ENCODE peak calls at places on chromosomes 12 and 14, in nine cellular contexts. M is adrenal gland, E is testis, T is tibial nerve, Q is A549, P is K562, I is stomach, W is esophagus squamous epithelium, G is Peyer's patch. H is an unnamed sample.

GRCh38 chr12:80593766-80594165 is 113.7 kb upstream of the MYF6 start:
- DNase-seq in M (no peak), E (no peak), T (no peak), Q (no peak), P (no peak), I (no peak), W (no peak), G (no peak), H (no peak)

GRCh38 chr14:34498684-34499412 is 36.8 kb upstream of the SPTSSA start:
- DNase-seq in M (peak; percentile 37), E (peak; percentile 22), T (no peak), Q (peak; percentile 80), P (no peak), I (peak; percentile 53), W (no peak), G (peak; percentile 59), H (no peak)

GRCh38 chr12:69397978-69398377 is 38.4 kb downstream of the YEATS4 start:
- DNase-seq in M (no peak), E (no peak), T (no peak), Q (no peak), P (no peak), I (no peak), W (no peak), G (no peak), H (no peak)

GRCh38 chr12:9925746-9926393 is 6.3 kb downstream of the CLEC2A start:
- DNase-seq in M (peak; percentile 16), E (no peak), T (no peak), Q (peak; percentile 50), P (peak; percentile 23), I (no peak), W (no peak), G (peak; percentile 46), H (no peak)

GRCh38 chr14:59133202-59133601 is 55.3 kb upstream of the DAAM1 start:
- DNase-seq in M (no peak), E (no peak), T (no peak), Q (no peak), P (peak; percentile 11), I (no peak), W (no peak), G (no peak), H (no peak)

GRCh38 chr12:58907326-58907855 is 12.9 kb downstream of the LRIG3 start:
- DNase-seq in M (no peak), E (no peak), T (no peak), Q (no peak), P (no peak), I (no peak), W (no peak), G (no peak), H (no peak)

GRCh38 chr14:106652494-106652893 is 1126.1 kb downstream of the TMEM121 start:
- DNase-seq in M (no peak), E (no peak), T (no peak), Q (no peak), P (no peak), I (no peak), W (no peak), G (no peak), H (no peak)

GRCh38 chr14:69183735-69184134 is 7.6 kb upstream of the EXD2 start:
- DNase-seq in M (no peak), E (no peak), T (no peak), Q (no peak), P (no peak), I (no peak), W (no peak), G (no peak), H (no peak)

GRCh38 chr12:113688313-113688712 is 216.6 kb upstream of the LHX5 start:
- DNase-seq in M (no peak), E (peak; percentile 30), T (no peak), Q (no peak), P (no peak), I (no peak), W (no peak), G (no peak), H (no peak)

GRCh38 chr12:19451196-19451595 is 11.9 kb downstream of the AEBP2 start:
- DNase-seq in M (no peak), E (no peak), T (no peak), Q (no peak), P (no peak), I (no peak), W (no peak), G (no peak), H (no peak)

GRCh38 chr14:22478247-22478646 is 110.8 kb downstream of the DAD1 start:
- DNase-seq in M (no peak), E (no peak), T (no peak), Q (no peak), P (no peak), I (no peak), W (no peak), G (no peak), H (no peak)

GRCh38 chr14:22476005-22476751 is 112.8 kb downstream of the DAD1 start:
- DNase-seq in M (no peak), E (no peak), T (no peak), Q (no peak), P (no peak), I (no peak), W (no peak), G (no peak), H (no peak)

GRCh38 chr14:22477569-22478194 is 111.3 kb downstream of the DAD1 start:
- DNase-seq in M (no peak), E (no peak), T (no peak), Q (no peak), P (no peak), I (no peak), W (no peak), G (no peak), H (no peak)

GRCh38 chr14:22475381-22475780 is 113.6 kb downstream of the DAD1 start:
- DNase-seq in M (no peak), E (no peak), T (no peak), Q (no peak), P (no peak), I (no peak), W (no peak), G (no peak), H (no peak)

GRCh38 chr14:22476882-22477281 is 112.1 kb downstream of the DAD1 start:
- DNase-seq in M (no peak), E (no peak), T (no peak), Q (no peak), P (no peak), I (no peak), W (no peak), G (no peak), H (no peak)
- H3K4me1 ChIP-seq in M (peaks cover 9% of the 10 kb centered on the region), E (peaks cover 18% of the 10 kb centered on the region), T (peaks cover 9% of the 10 kb centered on the region), Q (no peaks in the 10 kb centered on the region), P (no peaks in the 10 kb centered on the region), I (peaks cover 25% of the 10 kb centered on the region), W (peaks cover 11% of the 10 kb centered on the region), G (no peaks in the 10 kb centered on the region), H (peaks cover 62% of the 10 kb centered on the region)

GRCh38 chr12:50220357-50221061 is 53.3 kb upstream of the CERS5 start:
- DNase-seq in M (peak; percentile 29), E (no peak), T (no peak), Q (peak; percentile 42), P (peak; percentile 54), I (no peak), W (no peak), G (no peak), H (no peak)

GRCh38 chr12:50224026-50224692 is 57.0 kb upstream of the CERS5 start:
- DNase-seq in M (peak; percentile 33), E (no peak), T (no peak), Q (peak; percentile 67), P (no peak), I (peak; percentile 51), W (no peak), G (peak; percentile 67), H (no peak)

GRCh38 chr12:50219544-50219943 is 52.4 kb upstream of the CERS5 start:
- DNase-seq in M (no peak), E (no peak), T (no peak), Q (no peak), P (no peak), I (no peak), W (no peak), G (no peak), H (no peak)

GRCh38 chr12:50221228-50222008 is 54.2 kb upstream of the CERS5 start:
- DNase-seq in M (no peak), E (no peak), T (no peak), Q (peak; percentile 31), P (peak; percentile 60), I (no peak), W (no peak), G (no peak), H (no peak)

DNA sequence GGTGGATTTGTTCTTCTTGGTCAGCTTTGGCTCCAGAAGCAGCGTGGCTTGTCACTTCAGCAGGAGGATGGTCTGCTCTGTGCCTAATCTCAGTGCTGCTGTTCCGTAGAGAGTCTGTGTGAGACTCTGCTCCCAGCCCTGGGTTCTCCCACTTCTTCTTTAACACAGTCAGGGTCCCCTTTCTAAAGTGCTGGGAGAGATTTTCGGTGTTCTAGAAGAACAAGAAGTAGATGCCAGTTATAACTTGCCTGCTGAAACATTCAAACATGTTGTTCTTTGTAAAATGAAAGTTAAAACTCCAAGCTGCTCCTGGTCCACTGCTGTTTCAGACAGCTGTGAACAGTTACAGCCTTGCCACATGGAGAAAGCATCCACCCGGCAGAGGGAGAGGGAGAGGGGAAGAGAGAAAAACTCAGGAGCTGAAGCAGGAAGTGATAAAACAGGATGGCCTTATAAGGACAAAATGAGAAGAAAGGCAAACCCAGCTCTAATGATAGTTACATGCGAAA is 55.2 kb upstream of the CERS5 start:
- DNase-seq in M (peak; percentile 81), E (peak; percentile 75), T (peak; percentile 40), Q (peak; percentile 73), P (peak; percentile 84), I (peak; percentile 33), W (no peak), G (peak; percentile 58), H (no peak)
- TF ChIP-seq POLR2A in M (peak; percentile 58), E (no peak), T (no peak), Q (no peak), P (peak; percentile 81), I (no peak), W (peak; percentile 65), G (no peak), H (peak; percentile 30)

GRCh38 chr12:120227233-120228040 is 26.5 kb upstream of the RPLP0 start:
- DNase-seq in M (no peak), E (no peak), T (no peak), Q (no peak), P (no peak), I (no peak), W (no peak), G (no peak), H (no peak)
- H3K4me1 ChIP-seq in M (peaks cover 66% of the 10 kb centered on the region), E (peaks cover 75% of the 10 kb centered on the region), T (peaks cover 71% of the 10 kb centered on the region), Q (peaks cover 80% of the 10 kb centered on the region), P (peaks cover 70% of the 10 kb centered on the region), I (peaks cover 88% of the 10 kb centered on the region), W (peaks cover 78% of the 10 kb centered on the region), G (peaks cover 20% of the 10 kb centered on the region), H (peaks cover 81% of the 10 kb centered on the region)

DNA sequence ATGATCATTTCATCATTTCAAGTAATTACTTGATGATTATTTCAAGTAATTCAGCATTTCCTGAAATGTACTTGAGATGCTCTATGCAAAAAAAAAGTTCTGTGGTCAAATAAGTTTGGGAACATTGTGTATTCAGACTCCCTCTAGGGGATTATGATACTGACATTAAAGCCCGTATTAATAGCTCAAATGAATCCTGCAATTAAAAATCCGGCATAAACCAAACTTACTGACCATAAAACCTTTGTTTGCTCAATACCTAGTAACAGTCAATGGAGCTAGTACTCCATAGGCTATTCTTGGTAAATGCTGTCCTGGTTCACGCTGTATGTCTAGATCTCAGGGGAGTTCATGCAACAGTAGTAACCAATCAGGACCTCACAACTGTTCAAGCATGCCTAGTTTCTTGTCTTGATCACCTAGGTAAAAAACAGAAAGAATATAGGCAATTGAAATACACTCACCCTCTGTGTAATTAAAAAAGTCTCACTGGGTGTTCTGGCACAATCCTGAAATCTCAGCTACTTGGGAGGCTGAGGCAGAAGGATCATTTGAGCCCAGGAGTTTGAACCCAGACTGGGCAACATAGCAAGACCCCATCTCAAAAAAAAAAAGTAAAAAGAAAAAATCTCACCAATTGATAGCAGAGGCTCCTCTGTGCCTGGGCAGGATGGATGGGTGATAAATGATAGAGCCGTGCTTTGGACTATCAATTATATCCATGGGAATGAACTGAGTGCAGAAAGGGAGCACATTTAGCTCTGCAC is 14.1 kb downstream of the ALDH1L2 start:
- DNase-seq in M (no peak), E (no peak), T (no peak), Q (no peak), P (no peak), I (no peak), W (no peak), G (no peak), H (no peak)
- TF ChIP-seq POLR2A in M (no peak), E (no peak), T (no peak), Q (no peak), P (no peak), I (no peak), W (no peak), G (no peak), H (no peak)